ENCODE peak calls at places on chromosome 13, in nine cellular contexts. I is iris pigment epithelial cell; L is CD4-positive, alpha-beta T cell; H is CD4-positive, CD25-positive, alpha-beta regulatory T cell; Z is EL; T is activated CD4-positive, alpha-beta T cell treated with anti-CD3 and anti-CD28 coated beads, Interleukin-2, amount 10 ng/mL, durations not matched to agents 7 days and 5 days; M is aorta; A is uterus; Y is stimulated activated CD4-positive, alpha-beta T cell treated with anti-CD3 and anti-CD28 coated beads, Interleukin-1b, Interleukin-23, amount 100 ng/mL, for 24 hours. B is an unnamed sample.

GRCh38 chr13:38755792-38756191 is 68.9 kb downstream of the FREM2 start:
- DNase-seq in I (no peak), L (no peak), H (no peak), Z (no peak), T (no peak), M (no peak), A (no peak), Y (no peak), B (no peak)

GRCh38 chr13:31042084-31042483 is 109.6 kb downstream of the TEX26 start:
- DNase-seq in I (no peak), L (no peak), H (no peak), Z (no peak), T (no peak), M (no peak), A (no peak), Y (no peak), B (no peak)

GRCh38 chr13:113862766-113863510 is 938 bp downstream of the GAS6 start:
- DNase-seq in I (peak; percentile 35), L (no peak), H (no peak), Z (peak; percentile 40), T (no peak), M (peak; percentile 81), A (no peak), Y (no peak), B (no peak)

GRCh38 chr13:72180253-72180952 is 313.4 kb upstream of the DACH1 start:
- DNase-seq in I (peak; percentile 81), L (no peak), H (no peak), Z (peak; percentile 44), T (no peak), M (no peak), A (no peak), Y (no peak), B (no peak)

GRCh38 chr13:29428310-29428991 is 167.0 kb downstream of the SLC7A1 start:
- DNase-seq in I (no peak), L (no peak), H (no peak), Z (peak; percentile 31), T (no peak), M (peak; percentile 53), A (no peak), Y (no peak), B (no peak)

GRCh38 chr13:110712081-110712848 is 1.2 kb upstream of the ING1 start:
- DNase-seq in I (peak; percentile 81), L (peak; percentile 83), H (no peak), Z (peak; percentile 84), T (peak; percentile 87), M (peak; percentile 90), A (peak; percentile 84), Y (peak; percentile 71), B (peak; percentile 91)

GRCh38 chr13:20165417-20166257 is 4.8 kb upstream of the GJA3 start:
- DNase-seq in I (no peak), L (no peak), H (no peak), Z (no peak), T (no peak), M (no peak), A (no peak), Y (no peak), B (no peak)

GRCh38 chr13:47480941-47481340 is 520.1 kb downstream of the SUCLA2 start:
- DNase-seq in I (no peak), L (no peak), H (no peak), Z (peak; percentile 26), T (no peak), M (no peak), A (no peak), Y (no peak), B (no peak)

GRCh38 chr13:34913040-34913439 is 29.0 kb upstream of the NBEA start:
- DNase-seq in I (peak; percentile 10), L (no peak), H (no peak), Z (peak; percentile 16), T (no peak), M (no peak), A (no peak), Y (no peak), B (no peak)

GRCh38 chr13:30906411-30906990 is 430 bp downstream of the MEDAG start:
- DNase-seq in I (no peak), L (no peak), H (no peak), Z (no peak), T (no peak), M (peak; percentile 65), A (no peak), Y (no peak), B (no peak)

GRCh38 chr13:91722267-91722884 is 324.0 kb downstream of the GPC5 start:
- DNase-seq in I (peak; percentile 21), L (no peak), H (peak; percentile 2), Z (no peak), T (no peak), M (no peak), A (no peak), Y (no peak), B (no peak)

GRCh38 chr13:80436571-80437169 is 95.7 kb upstream of the SPRY2 start:
- DNase-seq in I (no peak), L (no peak), H (no peak), Z (no peak), T (no peak), M (no peak), A (peak; percentile 30), Y (no peak), B (no peak)

B was measured in T-helper 17 cell.